ENCODE peak calls at places on chromosomes 16 and 17, in ten cellular contexts. B is vagina, H is left ventricle myocardium inferior, Q is dorsolateral prefrontal cortex, A is tibial artery, G is small intestine, J is lung, V is upper lobe of right lung, S is astrocyte, O is ovary. W is an unnamed sample.

GRCh38 chr16:72400257-72401078 is 228.5 kb upstream of the PMFBP1 start:
- DNase-seq in B (no peak), H (no peak), Q (no peak), A (no peak), G (peak), J (no peak), V (no peak), S (peak), O (no peak), W (peak)

GRCh38 chr16:88681084-88681680 is 5.1 kb downstream of the SNAI3 start:
- DNase-seq in B (no peak), H (no peak), Q (no peak), A (no peak), G (peak), J (no peak), V (no peak), S (no peak), O (no peak), W (no peak)

GRCh38 chr16:31093132-31093703 is 1.4 kb downstream of the VKORC1 start:
- DNase-seq in B (no peak), H (no peak), Q (no peak), A (no peak), G (peak), J (no peak), V (no peak), S (no peak), O (no peak), W (peak)

GRCh38 chr16:49528564-49529150 is 155.1 kb downstream of the C16orf78 start:
- DNase-seq in B (no peak), H (no peak), Q (no peak), A (no peak), G (no peak), J (no peak), V (no peak), S (no peak), O (no peak), W (peak)

GRCh38 chr17:50052822-50053653 is 2.9 kb upstream of the ITGA3 start:
- DNase-seq in B (no peak), H (peak), Q (no peak), A (no peak), G (peak), J (no peak), V (no peak), S (peak), O (peak), W (no peak)

GRCh38 chr16:50040028-50040427 is 15.0 kb downstream of the CNEP1R1 start:
- DNase-seq in B (no peak), H (no peak), Q (no peak), A (no peak), G (no peak), J (no peak), V (no peak), S (no peak), O (no peak), W (peak)

GRCh38 chr16:85015481-85016177 is 4.3 kb upstream of the ZDHHC7 start:
- DNase-seq in B (no peak), H (no peak), Q (no peak), A (no peak), G (no peak), J (no peak), V (no peak), S (no peak), O (no peak), W (no peak)

GRCh38 chr17:13728751-13729150 is 127.0 kb upstream of the HS3ST3A1 start:
- DNase-seq in B (no peak), H (no peak), Q (no peak), A (no peak), G (no peak), J (no peak), V (no peak), S (peak), O (no peak), W (no peak)

GRCh38 chr17:33438136-33438535 is 145.0 kb upstream of the ASIC2 start:
- DNase-seq in B (no peak), H (no peak), Q (no peak), A (no peak), G (no peak), J (no peak), V (no peak), S (no peak), O (no peak), W (no peak)

GRCh38 chr17:5035356-5035755 is at the start of gene SLC52A1:
- DNase-seq in B (no peak), H (no peak), Q (no peak), A (no peak), G (peak), J (no peak), V (no peak), S (no peak), O (no peak), W (no peak)

GRCh38 chr17:20987511-20987910 is 55.3 kb downstream of the USP22 start:
- DNase-seq in B (no peak), H (no peak), Q (no peak), A (peak), G (no peak), J (no peak), V (no peak), S (no peak), O (no peak), W (no peak)

GRCh38 chr17:74011963-74012362 is 191.5 kb upstream of the RPL38 start:
- DNase-seq in B (no peak), H (no peak), Q (no peak), A (no peak), G (no peak), J (no peak), V (no peak), S (no peak), O (no peak), W (no peak)

GRCh38 chr17:64025732-64026294 is 5.4 kb upstream of the ICAM2 start:
- DNase-seq in B (peak), H (peak), Q (no peak), A (peak), G (peak), J (peak), V (peak), S (peak), O (peak), W (peak)

GRCh38 chr16:70646260-70647241 is at the start of gene IL34:
- DNase-seq in B (no peak), H (no peak), Q (no peak), A (no peak), G (no peak), J (no peak), V (no peak), S (peak), O (peak), W (no peak)

GRCh38 chr16:1493746-1494094 is 560 bp downstream of the TELO2 start:
- DNase-seq in B (no peak), H (no peak), Q (no peak), A (no peak), G (no peak), J (no peak), V (no peak), S (no peak), O (no peak), W (peak)

GRCh38 chr17:2053380-2054261 is 1.3 kb upstream of the HIC1 start:
- DNase-seq in B (no peak), H (peak), Q (peak), A (no peak), G (no peak), J (no peak), V (peak), S (no peak), O (peak), W (peak)

GRCh38 chr16:14401839-14402115 is 228.3 kb downstream of the PARN start:
- DNase-seq in B (no peak), H (no peak), Q (no peak), A (peak), G (no peak), J (no peak), V (no peak), S (peak), O (no peak), W (no peak)

GRCh38 chr16:49213594-49213993 is 68.0 kb downstream of the CBLN1 start:
- DNase-seq in B (no peak), H (no peak), Q (no peak), A (no peak), G (no peak), J (no peak), V (no peak), S (no peak), O (no peak), W (no peak)

GRCh38 chr16:46855389-46855788 is 24.4 kb upstream of the C16orf87 start:
- DNase-seq in B (no peak), H (no peak), Q (no peak), A (no peak), G (no peak), J (no peak), V (no peak), S (no peak), O (no peak), W (no peak)

GRCh38 chr17:3006801-3007200 is 56.6 kb downstream of the OR1D5 start:
- DNase-seq in B (no peak), H (no peak), Q (no peak), A (no peak), G (peak), J (no peak), V (no peak), S (no peak), O (no peak), W (no peak)

GRCh38 chr16:56409195-56409594 is 16.1 kb downstream of the AMFR start:
- DNase-seq in B (no peak), H (no peak), Q (no peak), A (no peak), G (peak), J (no peak), V (no peak), S (no peak), O (no peak), W (no peak)
- H3K27ac ChIP-seq in B (no peak), H (no peak), Q (no peak), A (no peak), G (peak), J (no peak), V (no peak), S (no peak), O (no peak), W (no peak)

GRCh38 chr16:3579776-3580175 is 2.6 kb upstream of the NLRC3 start:
- DNase-seq in B (no peak), H (no peak), Q (no peak), A (no peak), G (no peak), J (no peak), V (no peak), S (no peak), O (no peak), W (no peak)

GRCh38 chr16:3577302-3577752 is at the start of gene NLRC3:
- DNase-seq in B (no peak), H (no peak), Q (no peak), A (no peak), G (peak), J (no peak), V (no peak), S (no peak), O (no peak), W (no peak)

GRCh38 chr16:3580271-3580670 is 3.1 kb upstream of the NLRC3 start:
- DNase-seq in B (no peak), H (no peak), Q (no peak), A (no peak), G (no peak), J (no peak), V (no peak), S (no peak), O (no peak), W (no peak)

GRCh38 chr16:3578121-3578520 is 918 bp upstream of the NLRC3 start:
- DNase-seq in B (no peak), H (no peak), Q (no peak), A (no peak), G (no peak), J (no peak), V (no peak), S (no peak), O (no peak), W (no peak)

GRCh38 chr16:3578610-3579551 is 1.7 kb upstream of the NLRC3 start:
- DNase-seq in B (no peak), H (no peak), Q (no peak), A (no peak), G (peak), J (no peak), V (no peak), S (peak), O (no peak), W (no peak)
- H3K4me3 ChIP-seq in B (no peak), H (no peak), Q (no peak), A (no peak), G (peak), J (no peak), V (no peak), S (no peak), O (no peak), W (no peak)

GRCh38 chr17:81934098-81934757 is 2.9 kb downstream of the PYCR1 start:
- DNase-seq in B (no peak), H (no peak), Q (no peak), A (no peak), G (no peak), J (no peak), V (no peak), S (no peak), O (peak), W (no peak)
- H3K27ac ChIP-seq in B (no peak), H (no peak), Q (no peak), A (no peak), G (no peak), J (no peak), V (no peak), S (no peak), O (no peak), W (no peak)

GRCh38 chr16:56936950-56937349 is 5.0 kb downstream of the HERPUD1 start:
- DNase-seq in B (no peak), H (no peak), Q (no peak), A (no peak), G (no peak), J (no peak), V (no peak), S (no peak), O (no peak), W (no peak)

GRCh38 chr16:56935201-56935600 is 3.3 kb downstream of the HERPUD1 start:
- DNase-seq in B (no peak), H (no peak), Q (no peak), A (peak), G (no peak), J (no peak), V (no peak), S (no peak), O (no peak), W (no peak)

GRCh38 chr16:56933828-56934598 is 2.1 kb downstream of the HERPUD1 start:
- DNase-seq in B (no peak), H (no peak), Q (no peak), A (no peak), G (no peak), J (no peak), V (no peak), S (no peak), O (no peak), W (no peak)

GRCh38 chr16:56938664-56939513 is 6.9 kb downstream of the HERPUD1 start:
- DNase-seq in B (no peak), H (no peak), Q (no peak), A (peak), G (no peak), J (no peak), V (no peak), S (no peak), O (no peak), W (no peak)

DNA sequence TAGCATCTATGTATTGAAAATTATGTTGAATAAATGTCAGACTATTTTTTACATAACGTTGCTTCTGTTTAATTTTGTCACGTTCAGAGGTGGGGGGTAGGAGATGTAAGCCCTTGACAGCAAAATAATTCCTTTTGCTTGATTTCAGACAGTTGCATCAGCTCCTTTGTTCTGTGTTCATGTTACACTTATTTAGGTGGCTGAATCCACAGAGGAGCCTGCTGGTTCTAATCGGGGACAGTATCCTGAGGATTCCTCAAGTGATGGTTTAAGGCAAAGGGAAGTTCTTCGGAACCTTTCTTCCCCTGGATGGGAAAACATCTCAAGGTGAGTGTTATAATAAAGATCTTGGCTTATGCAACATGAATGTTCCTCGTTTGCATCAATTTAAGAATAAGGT is 4.5 kb downstream of the HERPUD1 start:
- DNase-seq in B (no peak), H (no peak), Q (no peak), A (no peak), G (no peak), J (no peak), V (no peak), S (no peak), O (no peak), W (no peak)
- H3K4me3 ChIP-seq in B (no peak), H (peak), Q (peak), A (no peak), G (no peak), J (no peak), V (peak), S (no peak), O (no peak), W (no peak)